ENCODE peak calls at places on chromosomes 2 and 18, in eight cellular contexts. L is mesendoderm; C is adrenal gland; W is CD8-positive, alpha-beta T cell; G is psoas muscle; P is small intestine; T is heart right ventricle; B is IMR-90. F is an unnamed sample.

GRCh38 chr2:74548285-74548918 is 5.3 kb downstream of the LOXL3 start:
- DNase-seq in L (no peak), P (no peak), T (no peak), W (no peak), G (no peak), B (no peak), C (peak; percentile 53), F (no peak)

GRCh38 chr2:183269956-183270355 is 145.7 kb downstream of the NUP35 start:
- DNase-seq in P (no peak), C (no peak), L (no peak), B (no peak), T (no peak), G (no peak), W (no peak), F (no peak)

GRCh38 chr18:21361297-21361880 is 119.4 kb downstream of the GREB1L start:
- DNase-seq in P (no peak), L (no peak), C (no peak), G (no peak), T (no peak), W (no peak), B (no peak), F (no peak)

GRCh38 chr2:128442053-128442751 is 123.5 kb upstream of the HS6ST1 start:
- DNase-seq in L (peak; percentile 46), W (no peak), B (peak; percentile 16), C (peak; percentile 55), T (no peak), G (no peak), P (peak; percentile 34), F (no peak)

GRCh38 chr2:237149425-237149824 is 63.7 kb downstream of the COPS8 start:
- DNase-seq in C (no peak), B (peak; percentile 44), P (no peak), L (no peak), T (no peak), W (no peak), G (no peak), F (no peak)

GRCh38 chr2:189500456-189501160 is 59.3 kb downstream of the WDR75 start:
- DNase-seq in P (peak; percentile 84), B (no peak), W (no peak), L (no peak), T (no peak), G (no peak), C (no peak), F (no peak)

GRCh38 chr18:74283255-74283554 is 8.6 kb downstream of the CYB5A start:
- DNase-seq in L (no peak), G (no peak), P (no peak), B (no peak), C (no peak), T (no peak), W (no peak), F (no peak)

GRCh38 chr2:111052621-111053020 is 68.1 kb upstream of the BCL2L11 start:
- DNase-seq in T (no peak), C (no peak), W (no peak), P (no peak), G (no peak), L (no peak), B (no peak), F (no peak)

GRCh38 chr2:240066489-240066888 is 13.2 kb upstream of the OR6B3 start:
- DNase-seq in P (no peak), B (no peak), W (no peak), T (no peak), C (no peak), L (peak; percentile 7), G (no peak), F (no peak)
- H3K27me3 ChIP-seq in P (no peaks in the 10 kb centered on the region), B (no peaks in the 10 kb centered on the region), W (no peaks in the 10 kb centered on the region), T (no peaks in the 10 kb centered on the region), C (no peaks in the 10 kb centered on the region), L (no peaks in the 10 kb centered on the region), G (no peaks in the 10 kb centered on the region), F (no peaks in the 10 kb centered on the region)

GRCh38 chr2:219252900-219253752 is at the start of gene TUBA4B:
- DNase-seq in B (peak; percentile 50), C (peak; percentile 65), T (peak; percentile 44), P (peak; percentile 45), G (peak; percentile 84), W (no peak), L (peak; percentile 73), F (peak; percentile 60)

GRCh38 chr2:219252084-219252483 is 959 bp upstream of the TUBA4B start:
- DNase-seq in L (no peak), P (peak; percentile 49), W (no peak), G (no peak), B (no peak), C (no peak), T (no peak), F (no peak)

GRCh38 chr2:219253753-219254589 is at the start of gene TUBA4A:
- DNase-seq in C (peak; percentile 92), G (peak; percentile 90), P (peak; percentile 90), W (peak; percentile 89), L (peak; percentile 81), T (peak; percentile 86), B (peak; percentile 37), F (peak; percentile 88)

GRCh38 chr2:219251656-219252055 is 1.4 kb upstream of the TUBA4B start:
- DNase-seq in C (no peak), T (no peak), L (peak; percentile 34), P (no peak), W (no peak), B (no peak), G (no peak), F (no peak)

GRCh38 chr2:219252570-219252899 is 508 bp upstream of the TUBA4B start:
- DNase-seq in P (peak; percentile 29), W (no peak), T (no peak), L (no peak), G (peak; percentile 53), B (no peak), C (no peak), F (peak; percentile 23)
- H3K27me3 ChIP-seq in P (no peaks in the 10 kb centered on the region), W (no peaks in the 10 kb centered on the region), T (no peaks in the 10 kb centered on the region), L (peaks cover 16% of the 10 kb centered on the region), G (no peaks in the 10 kb centered on the region), B (peaks cover 13% of the 10 kb centered on the region), C (no peaks in the 10 kb centered on the region), F (no peaks in the 10 kb centered on the region)

DNA sequence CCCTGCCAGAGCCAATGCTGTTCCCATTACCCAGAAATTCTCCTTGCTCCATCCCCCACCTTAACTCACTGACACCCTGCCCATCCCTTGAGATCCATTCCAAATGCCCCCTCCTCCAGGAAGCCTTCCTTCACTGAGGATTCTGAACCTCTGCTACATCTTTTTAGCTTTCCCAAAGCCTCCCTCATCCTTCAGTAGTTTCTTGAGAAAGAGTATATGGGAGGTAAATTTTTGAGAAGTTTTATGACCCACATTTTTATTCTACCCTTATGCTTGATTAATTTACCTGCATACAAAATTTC is 93.1 kb downstream of the INHBB start:
- DNase-seq in W (no peak), L (no peak), P (no peak), B (no peak), G (no peak), C (no peak), T (no peak), F (no peak)
- H3K27me3 ChIP-seq in W (peaks cover 5% of the 10 kb centered on the region), L (peaks cover 3% of the 10 kb centered on the region), P (no peaks in the 10 kb centered on the region), B (peaks cover 76% of the 10 kb centered on the region), G (peaks cover 19% of the 10 kb centered on the region), C (no peaks in the 10 kb centered on the region), T (no peaks in the 10 kb centered on the region), F (peaks cover 3% of the 10 kb centered on the region)

DNA sequence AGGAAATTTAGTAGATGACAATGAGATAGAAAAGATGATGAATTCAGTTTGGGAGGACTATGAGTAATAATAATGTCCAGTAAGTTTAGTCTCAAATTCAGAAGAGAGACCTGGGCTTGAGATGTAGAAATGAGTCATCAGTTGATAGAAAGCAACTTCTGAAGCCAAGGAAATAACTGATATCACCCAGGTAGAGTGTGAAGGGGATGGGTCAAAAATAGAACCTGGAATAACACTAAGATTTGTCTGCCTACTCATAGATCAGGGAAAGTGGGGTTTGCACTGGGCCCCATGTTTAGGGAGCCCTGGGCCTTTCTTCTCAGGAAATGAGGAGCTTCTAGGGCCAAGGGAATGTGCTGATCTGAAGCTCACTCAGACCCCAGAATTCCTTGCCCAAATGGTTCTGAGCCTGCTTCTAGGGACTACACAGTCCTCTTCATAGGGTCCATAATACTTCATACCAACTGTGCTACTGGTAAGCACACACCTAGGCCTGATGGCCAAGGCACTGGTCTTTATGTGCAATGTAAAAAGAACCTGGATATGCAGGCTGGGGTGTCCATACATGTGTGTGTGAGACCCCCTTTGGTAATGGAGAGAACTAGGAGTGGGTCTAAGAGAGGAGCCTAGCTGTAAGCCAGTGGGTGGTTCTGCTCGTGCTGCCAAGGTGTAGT is 141.2 kb downstream of the IKZF2 start:
- DNase-seq in B (no peak), T (no peak), C (no peak), L (no peak), P (no peak), G (no peak), W (no peak), F (no peak)
- H3K27me3 ChIP-seq in B (no peaks in the 10 kb centered on the region), T (no peaks in the 10 kb centered on the region), C (no peaks in the 10 kb centered on the region), L (no peaks in the 10 kb centered on the region), P (no peaks in the 10 kb centered on the region), G (no peaks in the 10 kb centered on the region), W (no peaks in the 10 kb centered on the region), F (no peaks in the 10 kb centered on the region)

DNA sequence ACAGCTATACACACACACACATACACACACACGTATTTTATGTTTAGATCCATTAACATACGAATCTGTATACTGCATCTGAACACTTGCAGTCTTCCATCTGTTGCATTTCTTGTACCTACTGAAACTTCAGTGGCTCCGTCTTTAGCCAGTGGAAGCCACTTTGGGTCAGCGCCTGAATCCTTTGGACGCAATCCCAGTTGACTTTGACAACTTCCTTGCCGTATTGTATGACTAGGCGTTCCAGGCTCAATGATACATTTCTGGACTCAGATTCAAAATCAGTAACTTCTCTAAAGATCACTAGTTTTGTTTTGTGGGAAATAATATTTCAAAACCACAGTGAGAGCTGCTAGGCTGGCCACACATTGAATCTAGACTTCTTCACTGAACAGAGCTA is 101.5 kb upstream of the GPC1 start:
- DNase-seq in W (no peak), G (no peak), L (no peak), P (no peak), B (peak; percentile 22), C (peak; percentile 61), T (no peak), F (no peak)
- H3K27me3 ChIP-seq in W (no peaks in the 10 kb centered on the region), G (no peaks in the 10 kb centered on the region), L (no peaks in the 10 kb centered on the region), P (no peaks in the 10 kb centered on the region), B (peaks cover 29% of the 10 kb centered on the region), C (no peaks in the 10 kb centered on the region), T (no peaks in the 10 kb centered on the region), F (no peaks in the 10 kb centered on the region)

DNA sequence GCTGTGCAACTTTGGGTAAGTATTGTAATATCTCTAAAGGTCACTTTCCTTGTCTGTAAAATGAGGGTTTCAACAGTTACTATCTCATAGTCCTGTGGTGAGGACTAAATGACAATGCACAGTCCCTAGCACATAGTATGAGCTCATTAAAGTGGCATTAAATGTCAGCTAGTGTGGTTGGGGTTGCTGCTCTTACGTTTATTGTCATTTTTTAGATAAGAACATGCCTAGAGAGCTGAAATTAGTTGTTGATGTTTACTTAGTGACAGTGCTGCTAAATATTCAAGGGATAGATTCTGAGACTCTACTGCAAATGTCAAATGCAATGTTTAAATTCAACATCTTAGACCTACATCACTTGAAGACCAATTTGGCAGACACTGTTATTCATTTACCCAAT is 356.1 kb upstream of the ETAA1 start:
- DNase-seq in C (no peak), L (no peak), G (no peak), T (no peak), B (no peak), P (no peak), W (no peak), F (no peak)
- H3K27me3 ChIP-seq in C (no peaks in the 10 kb centered on the region), L (no peaks in the 10 kb centered on the region), G (no peaks in the 10 kb centered on the region), T (no peaks in the 10 kb centered on the region), B (no peaks in the 10 kb centered on the region), P (no peaks in the 10 kb centered on the region), W (no peaks in the 10 kb centered on the region), F (no peaks in the 10 kb centered on the region)